ENCODE peak calls at places on chromosomes 2 and 18, in seven cellular contexts. One of them, this sample, is unnamed.
A peak's percentile ranks its signal among the peaks of the same experiment; 100 is the strongest.

GRCh38 chr2:207163815-207164747 is 1.7 kb downstream of the KLF7 start:
- DNase-seq in lower lobe of right lung: peak; percentile 74
- DNase-seq in upper lobe of left lung: no peak
- DNase-seq in A549: peak; percentile 72
- DNase-seq in uterus: peak; percentile 73
- DNase-seq in stomach: peak; percentile 44
- DNase-seq in colonic mucosa: peak; percentile 53
- DNase-seq in this sample: peak; percentile 78

GRCh38 chr18:5097116-5097703 is 99.8 kb downstream of the AKAIN1 start:
- DNase-seq in lower lobe of right lung: no peak
- DNase-seq in upper lobe of left lung: no peak
- DNase-seq in A549: no peak
- DNase-seq in uterus: no peak
- DNase-seq in stomach: no peak
- DNase-seq in colonic mucosa: no peak
- DNase-seq in this sample: no peak

GRCh38 chr2:43454791-43455190 is 141.0 kb downstream of the THADA start:
- DNase-seq in lower lobe of right lung: no peak
- DNase-seq in upper lobe of left lung: no peak
- DNase-seq in A549: no peak
- DNase-seq in uterus: no peak
- DNase-seq in stomach: no peak
- DNase-seq in colonic mucosa: no peak
- DNase-seq in this sample: no peak

GRCh38 chr18:54679318-54680149 is 88.5 kb downstream of the DYNAP start:
- DNase-seq in lower lobe of right lung: no peak
- DNase-seq in upper lobe of left lung: no peak
- DNase-seq in A549: peak; percentile 78
- DNase-seq in uterus: no peak
- DNase-seq in stomach: no peak
- DNase-seq in colonic mucosa: peak; percentile 25
- DNase-seq in this sample: no peak

GRCh38 chr2:172098650-172099471 is 3.8 kb downstream of the DLX2 start:
- DNase-seq in lower lobe of right lung: no peak
- DNase-seq in upper lobe of left lung: peak; percentile 89
- DNase-seq in A549: peak; percentile 77
- DNase-seq in uterus: no peak
- DNase-seq in stomach: no peak
- DNase-seq in colonic mucosa: no peak
- DNase-seq in this sample: peak; percentile 42

GRCh38 chr2:159758686-159759085 is 39.3 kb downstream of the CD302 start:
- DNase-seq in lower lobe of right lung: no peak
- DNase-seq in upper lobe of left lung: no peak
- DNase-seq in A549: peak; percentile 75
- DNase-seq in uterus: no peak
- DNase-seq in stomach: no peak
- DNase-seq in colonic mucosa: no peak
- DNase-seq in this sample: no peak

GRCh38 chr2:11562011-11562410 is 28.2 kb downstream of the GREB1 start:
- DNase-seq in lower lobe of right lung: no peak
- DNase-seq in upper lobe of left lung: no peak
- DNase-seq in A549: no peak
- DNase-seq in uterus: peak; percentile 9
- DNase-seq in stomach: peak; percentile 9
- DNase-seq in colonic mucosa: no peak
- DNase-seq in this sample: no peak

GRCh38 chr2:238286987-238287386 is 1.4 kb downstream of the PER2 start:
- DNase-seq in lower lobe of right lung: peak; percentile 33
- DNase-seq in upper lobe of left lung: no peak
- DNase-seq in A549: no peak
- DNase-seq in uterus: no peak
- DNase-seq in stomach: no peak
- DNase-seq in colonic mucosa: peak; percentile 55
- DNase-seq in this sample: no peak

GRCh38 chr2:2866459-2866858 is 511.2 kb downstream of the EIPR1 start:
- DNase-seq in lower lobe of right lung: no peak
- DNase-seq in upper lobe of left lung: no peak
- DNase-seq in A549: no peak
- DNase-seq in uterus: no peak
- DNase-seq in stomach: no peak
- DNase-seq in colonic mucosa: no peak
- DNase-seq in this sample: no peak

GRCh38 chr2:200609027-200609614 is 23.3 kb downstream of the AOX1 start:
- DNase-seq in lower lobe of right lung: no peak
- DNase-seq in upper lobe of left lung: no peak
- DNase-seq in A549: peak; percentile 71
- DNase-seq in uterus: peak; percentile 28
- DNase-seq in stomach: no peak
- DNase-seq in colonic mucosa: no peak
- DNase-seq in this sample: no peak

GRCh38 chr2:127216593-127216992 is 3.5 kb downstream of the CYP27C1 start:
- DNase-seq in lower lobe of right lung: no peak
- DNase-seq in upper lobe of left lung: no peak
- DNase-seq in A549: no peak
- DNase-seq in uterus: no peak
- DNase-seq in stomach: no peak
- DNase-seq in colonic mucosa: no peak
- DNase-seq in this sample: no peak

GRCh38 chr2:169141713-169142352 is 72.5 kb downstream of the DHRS9 start:
- DNase-seq in lower lobe of right lung: no peak
- DNase-seq in upper lobe of left lung: no peak
- DNase-seq in A549: peak; percentile 64
- DNase-seq in uterus: peak; percentile 15
- DNase-seq in stomach: peak; percentile 67
- DNase-seq in colonic mucosa: peak; percentile 75
- DNase-seq in this sample: peak; percentile 54

GRCh38 chr2:172253190-172254052 is 150.7 kb upstream of the DLX2 start:
- DNase-seq in lower lobe of right lung: no peak
- DNase-seq in upper lobe of left lung: peak; percentile 56
- DNase-seq in A549: peak; percentile 95
- DNase-seq in uterus: peak; percentile 80
- DNase-seq in stomach: peak; percentile 50
- DNase-seq in colonic mucosa: peak; percentile 53
- DNase-seq in this sample: no peak

GRCh38 chr2:238131761-238132462 is 6.6 kb upstream of the KLHL30 start:
- DNase-seq in lower lobe of right lung: peak; percentile 20
- DNase-seq in upper lobe of left lung: peak; percentile 60
- DNase-seq in A549: no peak
- DNase-seq in uterus: no peak
- DNase-seq in stomach: no peak
- DNase-seq in colonic mucosa: no peak
- DNase-seq in this sample: no peak

GRCh38 chr2:201218780-201219179 is 35.8 kb downstream of the CASP10 start:
- DNase-seq in lower lobe of right lung: no peak
- DNase-seq in upper lobe of left lung: no peak
- DNase-seq in A549: no peak
- DNase-seq in uterus: no peak
- DNase-seq in stomach: no peak
- DNase-seq in colonic mucosa: peak; percentile 62
- DNase-seq in this sample: no peak

GRCh38 chr2:150598383-150598782 is 110.9 kb upstream of the RND3 start:
- DNase-seq in lower lobe of right lung: no peak
- DNase-seq in upper lobe of left lung: no peak
- DNase-seq in A549: no peak
- DNase-seq in uterus: no peak
- DNase-seq in stomach: peak; percentile 43
- DNase-seq in colonic mucosa: no peak
- DNase-seq in this sample: peak; percentile 14

GRCh38 chr2:85539361-85540130 is 578 bp downstream of the MAT2A start:
- DNase-seq in lower lobe of right lung: peak; percentile 82
- DNase-seq in upper lobe of left lung: peak; percentile 94
- DNase-seq in A549: peak; percentile 83
- DNase-seq in uterus: peak; percentile 78
- DNase-seq in stomach: peak; percentile 64
- DNase-seq in colonic mucosa: peak; percentile 80
- DNase-seq in this sample: peak; percentile 61

GRCh38 chr2:20103514-20103913 is 52.1 kb upstream of the LAPTM4A start:
- DNase-seq in lower lobe of right lung: no peak
- DNase-seq in upper lobe of left lung: no peak
- DNase-seq in A549: peak; percentile 80
- DNase-seq in uterus: no peak
- DNase-seq in stomach: no peak
- DNase-seq in colonic mucosa: no peak
- DNase-seq in this sample: peak; percentile 56

GRCh38 chr2:217832115-217832514 is 170.7 kb downstream of the TNS1 start:
- DNase-seq in lower lobe of right lung: no peak
- DNase-seq in upper lobe of left lung: no peak
- DNase-seq in A549: no peak
- DNase-seq in uterus: no peak
- DNase-seq in stomach: no peak
- DNase-seq in colonic mucosa: no peak
- DNase-seq in this sample: no peak
- H3K27ac ChIP-seq in lower lobe of right lung: peak overlapping the region; percentile 31
- H3K27ac ChIP-seq in upper lobe of left lung: peak overlapping the region; percentile 59
- H3K27ac ChIP-seq in A549: no peak overlapping the region
- H3K27ac ChIP-seq in uterus: no peak overlapping the region
- H3K27ac ChIP-seq in stomach: no peak overlapping the region
- H3K27ac ChIP-seq in colonic mucosa: no peak overlapping the region
- H3K27ac ChIP-seq in this sample: no peak overlapping the region

GRCh38 chr2:222293660-222294630 is 4.9 kb downstream of the PAX3 start:
- DNase-seq in lower lobe of right lung: no peak
- DNase-seq in upper lobe of left lung: peak; percentile 58
- DNase-seq in A549: no peak
- DNase-seq in uterus: no peak
- DNase-seq in stomach: no peak
- DNase-seq in colonic mucosa: no peak
- DNase-seq in this sample: no peak

GRCh38 chr2:222295368-222296041 is 3.3 kb downstream of the PAX3 start:
- DNase-seq in lower lobe of right lung: no peak
- DNase-seq in upper lobe of left lung: peak; percentile 67
- DNase-seq in A549: no peak
- DNase-seq in uterus: no peak
- DNase-seq in stomach: no peak
- DNase-seq in colonic mucosa: no peak
- DNase-seq in this sample: no peak

GRCh38 chr2:222296911-222297599 is 1.7 kb downstream of the PAX3 start:
- DNase-seq in lower lobe of right lung: no peak
- DNase-seq in upper lobe of left lung: peak; percentile 82
- DNase-seq in A549: no peak
- DNase-seq in uterus: no peak
- DNase-seq in stomach: no peak
- DNase-seq in colonic mucosa: no peak
- DNase-seq in this sample: no peak

GRCh38 chr2:222296311-222296736 is 2.5 kb downstream of the PAX3 start:
- DNase-seq in lower lobe of right lung: no peak
- DNase-seq in upper lobe of left lung: no peak
- DNase-seq in A549: no peak
- DNase-seq in uterus: no peak
- DNase-seq in stomach: no peak
- DNase-seq in colonic mucosa: no peak
- DNase-seq in this sample: no peak

GRCh38 chr2:222294996-222295367 is 3.8 kb downstream of the PAX3 start:
- DNase-seq in lower lobe of right lung: no peak
- DNase-seq in upper lobe of left lung: peak; percentile 61
- DNase-seq in A549: no peak
- DNase-seq in uterus: no peak
- DNase-seq in stomach: no peak
- DNase-seq in colonic mucosa: no peak
- DNase-seq in this sample: no peak
- H3K4me3 ChIP-seq in lower lobe of right lung: peak overlapping the region; percentile 42
- H3K4me3 ChIP-seq in upper lobe of left lung: no peak overlapping the region
- H3K4me3 ChIP-seq in A549: peak overlapping the region; percentile 26
- H3K4me3 ChIP-seq in uterus: no peak overlapping the region
- H3K4me3 ChIP-seq in stomach: no peak overlapping the region
- H3K4me3 ChIP-seq in colonic mucosa: no peak overlapping the region
- H3K4me3 ChIP-seq in this sample: no peak overlapping the region

GRCh38 chr2:240449764-240450531 is 14.5 kb downstream of the GPC1 start:
- DNase-seq in lower lobe of right lung: no peak
- DNase-seq in upper lobe of left lung: peak; percentile 38
- DNase-seq in A549: peak; percentile 50
- DNase-seq in uterus: no peak
- DNase-seq in stomach: no peak
- DNase-seq in colonic mucosa: no peak
- DNase-seq in this sample: peak; percentile 63
- H3K27ac ChIP-seq in lower lobe of right lung: no peak overlapping the region
- H3K27ac ChIP-seq in upper lobe of left lung: no peak overlapping the region
- H3K27ac ChIP-seq in A549: peak overlapping the region; percentile 92
- H3K27ac ChIP-seq in uterus: no peak overlapping the region
- H3K27ac ChIP-seq in stomach: no peak overlapping the region
- H3K27ac ChIP-seq in colonic mucosa: no peak overlapping the region
- H3K27ac ChIP-seq in this sample: no peak overlapping the region

GRCh38 chr2:39227628-39228412 is 15.9 kb downstream of the CDKL4 start:
- DNase-seq in lower lobe of right lung: peak; percentile 87
- DNase-seq in upper lobe of left lung: peak; percentile 88
- DNase-seq in A549: peak; percentile 79
- DNase-seq in uterus: peak; percentile 73
- DNase-seq in stomach: peak; percentile 87
- DNase-seq in colonic mucosa: peak; percentile 73
- DNase-seq in this sample: peak; percentile 83
- H3K4me3 ChIP-seq in lower lobe of right lung: peak overlapping the region; percentile 30
- H3K4me3 ChIP-seq in upper lobe of left lung: no peak overlapping the region
- H3K4me3 ChIP-seq in A549: no peak overlapping the region
- H3K4me3 ChIP-seq in uterus: no peak overlapping the region
- H3K4me3 ChIP-seq in stomach: peak overlapping the region; percentile 21
- H3K4me3 ChIP-seq in colonic mucosa: no peak overlapping the region
- H3K4me3 ChIP-seq in this sample: no peak overlapping the region

GRCh38 chr2:74819702-74820101 is 14.2 kb upstream of the HK2 start:
- DNase-seq in lower lobe of right lung: no peak
- DNase-seq in upper lobe of left lung: no peak
- DNase-seq in A549: no peak
- DNase-seq in uterus: no peak
- DNase-seq in stomach: no peak
- DNase-seq in colonic mucosa: no peak
- DNase-seq in this sample: no peak

GRCh38 chr2:74815955-74816354 is 18.0 kb upstream of the HK2 start:
- DNase-seq in lower lobe of right lung: no peak
- DNase-seq in upper lobe of left lung: no peak
- DNase-seq in A549: no peak
- DNase-seq in uterus: no peak
- DNase-seq in stomach: no peak
- DNase-seq in colonic mucosa: no peak
- DNase-seq in this sample: no peak

GRCh38 chr2:74816540-74817331 is 17.2 kb upstream of the HK2 start:
- DNase-seq in lower lobe of right lung: no peak
- DNase-seq in upper lobe of left lung: no peak
- DNase-seq in A549: no peak
- DNase-seq in uterus: no peak
- DNase-seq in stomach: no peak
- DNase-seq in colonic mucosa: no peak
- DNase-seq in this sample: no peak

GRCh38 chr2:74814102-74814501 is 19.8 kb upstream of the HK2 start:
- DNase-seq in lower lobe of right lung: no peak
- DNase-seq in upper lobe of left lung: no peak
- DNase-seq in A549: no peak
- DNase-seq in uterus: no peak
- DNase-seq in stomach: no peak
- DNase-seq in colonic mucosa: no peak
- DNase-seq in this sample: no peak

DNA sequence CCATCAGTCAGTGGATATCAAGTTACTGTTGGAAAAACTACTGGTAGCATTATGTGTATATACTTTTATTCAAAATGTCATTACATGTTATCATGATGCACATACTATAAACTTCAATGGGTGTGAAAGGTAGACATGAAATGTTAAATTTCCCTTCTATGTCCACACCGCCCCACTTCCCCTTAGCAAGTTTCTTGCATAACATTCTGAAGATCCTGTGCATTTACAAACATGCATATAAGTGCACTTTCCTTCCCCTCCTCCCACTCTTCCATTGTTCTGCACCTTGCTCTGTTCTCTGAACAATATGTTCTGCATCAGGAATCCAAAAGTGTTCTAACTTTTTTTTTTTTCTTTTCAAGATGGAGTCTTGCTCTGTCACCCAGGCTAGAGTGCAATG is 16.6 kb upstream of the HK2 start:
- DNase-seq in lower lobe of right lung: no peak
- DNase-seq in upper lobe of left lung: no peak
- DNase-seq in A549: no peak
- DNase-seq in uterus: no peak
- DNase-seq in stomach: no peak
- DNase-seq in colonic mucosa: no peak
- DNase-seq in this sample: no peak
- H3K27ac ChIP-seq in lower lobe of right lung: peak overlapping the region; percentile 63
- H3K27ac ChIP-seq in upper lobe of left lung: no peak overlapping the region
- H3K27ac ChIP-seq in A549: no peak overlapping the region
- H3K27ac ChIP-seq in uterus: no peak overlapping the region
- H3K27ac ChIP-seq in stomach: no peak overlapping the region
- H3K27ac ChIP-seq in colonic mucosa: peak overlapping the region; percentile 48
- H3K27ac ChIP-seq in this sample: peak overlapping the region; percentile 55

This sample was measured in WERI-Rb-1.